ENCODE peak calls at places on chromosomes 13 and 19, in seven cellular contexts. K, H, Q, X, L, P and C are unnamed samples. For H3K4me1, the result is how much of the 10 kb centered on the place peaks cover.

GRCh38 chr13:48600374-48601364 is 53.1 kb upstream of the CYSLTR2 start:
- DNase-seq in K (peak), H (no peak), Q (peak), X (peak), L (peak), P (no peak), C (no peak)

GRCh38 chr13:37348916-37349653 is 243.6 kb upstream of the CSNK1A1L start:
- DNase-seq in K (no peak), H (no peak), Q (no peak), X (no peak), L (no peak), P (no peak), C (no peak)

GRCh38 chr13:31970237-31970930 is 61.2 kb upstream of the FRY start:
- DNase-seq in K (no peak), H (no peak), Q (peak), X (no peak), L (no peak), P (no peak), C (no peak)

GRCh38 chr13:74027161-74027779 is 106.9 kb downstream of the KLF12 start:
- DNase-seq in K (no peak), H (no peak), Q (no peak), X (no peak), L (no peak), P (no peak), C (no peak)

GRCh38 chr19:49339364-49340068 is 4.3 kb downstream of the CD37 start:
- DNase-seq in K (peak), H (peak), Q (peak), X (peak), L (peak), P (peak), C (peak)

GRCh38 chr13:34863360-34864135 is 78.5 kb upstream of the NBEA start:
- DNase-seq in K (no peak), H (no peak), Q (peak), X (no peak), L (peak), P (no peak), C (no peak)

GRCh38 chr19:48950830-48951519 is 3.7 kb upstream of the BAX start:
- DNase-seq in K (no peak), H (no peak), Q (peak), X (no peak), L (no peak), P (no peak), C (no peak)

GRCh38 chr13:52156724-52157251 is 2.6 kb downstream of the NEK3 start:
- DNase-seq in K (no peak), H (no peak), Q (no peak), X (no peak), L (no peak), P (no peak), C (no peak)

GRCh38 chr19:6800991-6801396 is 28.5 kb downstream of the VAV1 start:
- DNase-seq in K (no peak), H (no peak), Q (peak), X (no peak), L (peak), P (no peak), C (no peak)

GRCh38 chr13:45179428-45179827 is 21.4 kb downstream of the KCTD4 start:
- DNase-seq in K (no peak), H (no peak), Q (no peak), X (no peak), L (no peak), P (no peak), C (no peak)

GRCh38 chr19:51000981-51001380 is 423 bp downstream of the KLK8 start:
- DNase-seq in K (no peak), H (no peak), Q (no peak), X (no peak), L (peak), P (no peak), C (no peak)

GRCh38 chr13:89401209-89401810 is 1730.1 kb downstream of the SLITRK5 start:
- DNase-seq in K (no peak), H (no peak), Q (peak), X (no peak), L (peak), P (no peak), C (no peak)

GRCh38 chr13:48942131-48942530 is 33.6 kb upstream of the FNDC3A start:
- DNase-seq in K (no peak), H (no peak), Q (peak), X (no peak), L (no peak), P (no peak), C (no peak)

GRCh38 chr19:5343848-5344247 is 3.2 kb upstream of the PTPRS start:
- DNase-seq in K (no peak), H (no peak), Q (no peak), X (no peak), L (no peak), P (no peak), C (no peak)

GRCh38 chr19:39997595-39998216 is 846 bp downstream of the ZNF546 start:
- DNase-seq in K (no peak), H (no peak), Q (no peak), X (no peak), L (no peak), P (no peak), C (no peak)

GRCh38 chr13:26061947-26062346 is 10.1 kb upstream of the SHISA2 start:
- DNase-seq in K (peak), H (no peak), Q (peak), X (no peak), L (no peak), P (no peak), C (no peak)

GRCh38 chr19:57830071-57830602 is at the start of gene ZNF587B:
- DNase-seq in K (no peak), H (peak), Q (peak), X (peak), L (peak), P (peak), C (peak)

GRCh38 chr13:109735567-109735966 is 50.8 kb downstream of the IRS2 start:
- DNase-seq in K (no peak), H (no peak), Q (no peak), X (no peak), L (no peak), P (no peak), C (no peak)

GRCh38 chr13:27619711-27620376 is 485 bp downstream of the LNX2 start:
- DNase-seq in K (no peak), H (no peak), Q (peak), X (no peak), L (peak), P (peak), C (peak)

GRCh38 chr13:96900992-96901391 is 93.3 kb downstream of the OXGR1 start:
- DNase-seq in K (no peak), H (no peak), Q (no peak), X (no peak), L (peak), P (no peak), C (no peak)
- H3K27ac ChIP-seq in K (no peak), H (no peak), Q (no peak), X (no peak), L (no peak), P (no peak), C (no peak)

GRCh38 chr19:38385804-38386257 is 2.0 kb downstream of the GGN start:
- DNase-seq in K (no peak), H (no peak), Q (no peak), X (no peak), L (no peak), P (no peak), C (no peak)

GRCh38 chr19:38388310-38389100 is at the start of gene SPRED3:
- DNase-seq in K (no peak), H (peak), Q (peak), X (peak), L (no peak), P (peak), C (no peak)

GRCh38 chr19:38387550-38388309 is at the start of gene GGN:
- DNase-seq in K (no peak), H (peak), Q (peak), X (peak), L (peak), P (peak), C (peak)

GRCh38 chr19:38386300-38386967 is 1.4 kb downstream of the GGN start:
- DNase-seq in K (no peak), H (no peak), Q (no peak), X (no peak), L (no peak), P (no peak), C (no peak)

DNA sequence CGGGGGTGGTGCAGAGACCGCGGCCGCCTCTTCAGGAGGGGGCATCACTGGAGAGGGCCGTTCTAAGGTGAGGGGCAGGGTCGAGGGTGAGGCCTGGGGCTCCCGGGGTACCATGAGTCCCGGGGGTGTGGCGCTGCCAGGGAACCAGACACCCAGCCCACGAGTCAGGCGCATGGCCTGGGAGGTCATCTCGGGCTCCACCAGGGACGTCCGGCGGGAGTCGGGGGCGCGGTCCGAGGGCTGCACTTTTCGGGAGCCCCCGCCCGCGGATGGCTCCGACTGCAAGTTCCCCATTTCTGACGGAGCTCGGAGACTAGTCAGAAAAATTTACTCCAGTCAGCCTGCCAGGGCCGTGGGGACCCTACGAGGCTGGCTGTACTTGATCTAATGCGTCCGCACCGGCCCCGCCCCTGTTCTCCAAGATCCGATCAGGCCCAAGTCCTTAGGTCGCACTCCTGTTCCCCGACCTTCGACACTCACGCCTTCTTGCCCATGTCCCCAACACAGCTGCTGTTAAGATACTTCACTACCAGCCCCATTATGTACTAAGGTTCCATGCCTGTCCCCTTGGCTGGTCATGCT is 775 bp downstream of the GGN start:
- DNase-seq in K (no peak), H (peak), Q (no peak), X (no peak), L (no peak), P (peak), C (no peak)
- H3K4me3 ChIP-seq in K (peak), H (no peak), Q (peak), X (peak), L (no peak), P (peak), C (peak)

GRCh38 chr19:28972144-28972543 is 240.8 kb downstream of the UQCRFS1 start:
- DNase-seq in K (no peak), H (no peak), Q (no peak), X (no peak), L (no peak), P (no peak), C (no peak)

GRCh38 chr19:28980236-28980868 is 232.6 kb downstream of the UQCRFS1 start:
- DNase-seq in K (no peak), H (no peak), Q (no peak), X (no peak), L (peak), P (no peak), C (no peak)

GRCh38 chr19:28981994-28982393 is 231.0 kb downstream of the UQCRFS1 start:
- DNase-seq in K (no peak), H (no peak), Q (no peak), X (no peak), L (no peak), P (no peak), C (no peak)

DNA sequence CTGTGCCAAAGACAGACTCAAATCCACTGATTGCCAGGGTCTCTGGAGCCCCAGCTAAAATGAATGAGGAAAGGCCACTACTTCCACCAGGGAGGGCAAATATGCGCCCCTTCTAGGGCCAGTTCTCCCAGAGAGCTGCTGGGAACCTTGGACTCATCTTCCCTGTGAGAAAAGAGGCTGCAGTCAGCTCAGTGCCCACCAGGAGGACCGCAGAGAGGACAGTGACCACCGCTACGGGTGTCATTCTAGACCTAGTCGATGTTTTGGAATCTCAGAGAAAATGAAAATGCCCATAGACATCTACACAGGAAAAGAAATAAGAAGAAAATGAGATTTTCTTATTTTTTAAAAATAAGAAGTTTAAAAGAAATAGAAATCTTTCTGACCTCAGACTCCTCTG is 235.1 kb downstream of the UQCRFS1 start:
- DNase-seq in K (no peak), H (no peak), Q (no peak), X (no peak), L (peak), P (no peak), C (no peak)
- H3K4me1 ChIP-seq in K (under half), H (under half), Q (under half), X (under half), L (under half), P (under half), C (under half)

DNA sequence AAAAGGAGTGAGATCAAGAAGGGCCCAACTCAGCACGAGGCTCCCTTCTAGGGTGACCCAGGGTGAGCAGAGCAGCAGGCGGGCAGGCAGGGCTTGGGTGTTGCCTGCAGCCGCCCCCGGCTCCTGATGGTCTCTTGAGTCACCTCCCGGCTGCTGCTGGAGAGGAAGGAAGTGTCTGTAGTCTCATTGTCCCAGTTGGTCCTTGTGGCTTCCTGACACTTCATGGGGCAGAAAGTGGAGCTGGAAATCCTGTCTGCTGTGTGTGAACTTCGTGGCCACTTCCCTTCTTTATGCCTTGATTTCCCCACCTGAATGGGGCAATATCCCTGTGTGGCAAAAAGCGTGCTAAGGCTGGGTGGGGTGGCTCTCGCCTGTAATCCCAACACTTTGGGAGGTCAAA is 2.5 kb downstream of the MAP1S start:
- DNase-seq in K (no peak), H (no peak), Q (peak), X (no peak), L (no peak), P (peak), C (no peak)
- H3K27ac ChIP-seq in K (no peak), H (no peak), Q (no peak), X (no peak), L (no peak), P (peak), C (no peak)

GRCh38 chr19:13951799-13952153 is 533 bp upstream of the DCAF15 start:
- DNase-seq in K (no peak), H (no peak), Q (no peak), X (no peak), L (no peak), P (no peak), C (no peak)
- H3K4me3 ChIP-seq in K (peak), H (no peak), Q (peak), X (peak), L (no peak), P (peak), C (peak)

DNA sequence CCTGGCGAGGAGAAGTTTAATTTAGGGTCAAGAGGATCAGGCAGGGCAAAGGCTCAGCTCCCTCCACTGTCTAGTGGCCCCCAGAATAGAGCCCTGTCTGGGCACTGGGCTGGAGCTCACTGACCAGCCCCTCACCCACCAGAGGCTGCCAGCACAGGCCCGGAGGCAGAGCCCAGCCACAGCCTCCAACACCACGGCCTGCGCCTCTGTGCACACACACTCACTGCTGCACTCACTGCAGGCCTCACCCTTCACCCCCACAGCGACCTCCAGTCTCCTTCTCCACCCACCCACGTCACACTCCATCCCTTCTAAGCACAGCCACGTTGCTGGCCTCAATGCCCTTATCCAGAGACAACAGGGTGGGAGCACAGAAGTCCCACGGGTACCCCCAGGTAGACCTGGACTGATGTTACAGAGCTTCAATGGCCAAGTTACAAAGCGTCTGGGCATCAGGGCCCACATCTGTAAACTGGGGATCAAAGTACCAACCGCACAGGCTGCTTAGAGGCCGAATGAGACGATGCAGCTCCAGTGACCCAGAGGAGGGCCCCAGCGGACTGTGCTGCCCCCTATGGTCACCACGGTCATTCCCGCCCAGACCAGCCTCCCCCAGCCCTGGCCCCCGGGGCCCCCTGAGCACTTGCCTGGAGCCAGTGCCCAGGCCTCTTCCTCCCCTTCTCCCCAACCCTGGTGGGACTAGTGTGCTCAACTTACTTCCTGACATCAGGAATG is 4.5 kb upstream of the PRKD2 start:
- DNase-seq in K (no peak), H (no peak), Q (no peak), X (no peak), L (no peak), P (no peak), C (no peak)
- H3K4me1 ChIP-seq in K (under half), H (under half), Q (under half), X (under half), L (under half), P (under half), C (under half)

GRCh38 chr19:15696654-15697194 is 23.8 kb downstream of the CYP4F12 start:
- DNase-seq in K (no peak), H (no peak), Q (no peak), X (no peak), L (no peak), P (no peak), C (no peak)
- H3K27ac ChIP-seq in K (no peak), H (no peak), Q (no peak), X (no peak), L (no peak), P (no peak), C (no peak)

DNA sequence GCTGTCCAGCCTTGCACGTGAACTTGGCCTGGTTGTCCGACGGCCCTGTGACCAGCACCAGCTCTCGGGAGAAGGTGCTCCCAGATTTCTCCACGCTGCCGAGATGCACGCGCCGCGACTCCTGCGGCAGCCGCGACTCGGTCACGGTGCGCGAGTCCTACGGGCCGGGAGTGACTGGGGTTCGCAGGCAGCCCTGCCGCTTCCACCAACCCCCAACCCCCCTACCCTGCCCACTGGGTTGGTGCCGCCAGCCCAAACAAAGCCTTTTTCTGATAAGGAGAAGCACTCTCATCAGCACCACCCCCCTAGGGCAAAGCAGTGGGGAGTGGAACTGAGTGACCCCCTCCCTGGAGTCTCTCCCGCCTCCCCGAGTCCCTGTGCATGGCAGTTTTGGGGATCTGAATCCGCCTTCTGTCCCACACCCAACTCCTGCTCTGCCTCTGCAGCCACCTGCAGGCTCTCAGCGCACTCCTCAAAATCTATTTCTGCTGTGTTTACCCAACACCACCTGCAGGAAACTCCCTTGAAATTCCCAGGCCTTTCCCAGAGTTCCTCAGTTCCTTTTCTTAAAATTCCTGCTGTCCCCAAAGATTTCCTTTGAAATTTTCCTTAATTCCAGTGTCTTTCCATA is 6.2 kb downstream of the NPHS1 start:
- DNase-seq in K (no peak), H (no peak), Q (peak), X (no peak), L (peak), P (no peak), C (no peak)
- H3K4me3 ChIP-seq in K (no peak), H (no peak), Q (peak), X (no peak), L (no peak), P (peak), C (no peak)